ENCODE peak calls at places on chromosome 17, in nine cellular contexts. O is GM23248; Y is A172; Z is stimulated activated CD4-positive, alpha-beta T cell treated with anti-CD3 and anti-CD28 coated beads, TNF-alpha, amount 100 ng/mL, for 1 hour; S is endothelial cell; M is HEK293T; J is activated gamma-delta T cell treated with Interleukin-2 at 50 U/mL for 16 hours; K is NCI-H510A; X is tibial artery. U is an unnamed sample.

GRCh38 chr17:61208301-61209098 is 191.1 kb upstream of the TBX2 start:
- DNase-seq in O (peak), Y (no peak), Z (no peak), S (no peak), M (no peak), J (no peak), K (no peak), X (no peak), U (no peak)

GRCh38 chr17:76734080-76734840 is 2.9 kb downstream of the SRSF2 start:
- DNase-seq in O (peak), Y (peak), Z (no peak), S (no peak), M (no peak), J (no peak), K (no peak), X (no peak), U (no peak)

GRCh38 chr17:39196820-39197331 is 593 bp downstream of the CACNB1 start:
- DNase-seq in O (peak), Y (peak), Z (no peak), S (no peak), M (no peak), J (peak), K (peak), X (peak), U (no peak)

GRCh38 chr17:61488878-61489718 is 36.9 kb downstream of the TBX4 start:
- DNase-seq in O (no peak), Y (no peak), Z (no peak), S (no peak), M (no peak), J (no peak), K (no peak), X (no peak), U (no peak)

GRCh38 chr17:72345083-72345482 is 224.3 kb downstream of the SOX9 start:
- DNase-seq in O (no peak), Y (peak), Z (no peak), S (no peak), M (no peak), J (no peak), K (no peak), X (no peak), U (no peak)

GRCh38 chr17:38617967-38618760 is 12.4 kb upstream of the SRCIN1 start:
- DNase-seq in O (no peak), Y (no peak), Z (no peak), S (no peak), M (no peak), J (no peak), K (no peak), X (no peak), U (no peak)

GRCh38 chr17:60745544-60745943 is 67.9 kb downstream of the BCAS3 start:
- DNase-seq in O (no peak), Y (no peak), Z (no peak), S (no peak), M (no peak), J (no peak), K (no peak), X (no peak), U (no peak)

GRCh38 chr17:78374631-78375274 is 3.7 kb upstream of the PGS1 start:
- DNase-seq in O (peak), Y (no peak), Z (no peak), S (peak), M (no peak), J (no peak), K (no peak), X (no peak), U (no peak)

GRCh38 chr17:73430848-73431247 is 119.0 kb upstream of the CDC42EP4 start:
- DNase-seq in O (peak), Y (peak), Z (no peak), S (no peak), M (no peak), J (no peak), K (peak), X (no peak), U (peak)

GRCh38 chr17:60573139-60573975 is 26.6 kb upstream of the PPM1D start:
- DNase-seq in O (peak), Y (peak), Z (no peak), S (no peak), M (no peak), J (no peak), K (no peak), X (no peak), U (no peak)

GRCh38 chr17:80063815-80064585 is 27.6 kb downstream of the CCDC40 start:
- DNase-seq in O (peak), Y (peak), Z (no peak), S (no peak), M (no peak), J (no peak), K (no peak), X (peak), U (no peak)

GRCh38 chr17:71170070-71170469 is 950.8 kb upstream of the SOX9 start:
- DNase-seq in O (no peak), Y (no peak), Z (no peak), S (no peak), M (no peak), J (no peak), K (no peak), X (no peak), U (no peak)

GRCh38 chr17:64180089-64180488 is 50.1 kb upstream of the ERN1 start:
- DNase-seq in O (peak), Y (no peak), Z (no peak), S (no peak), M (no peak), J (no peak), K (no peak), X (no peak), U (no peak)

GRCh38 chr17:2053380-2054261 is 1.3 kb upstream of the HIC1 start:
- DNase-seq in O (peak), Y (no peak), Z (no peak), S (peak), M (peak), J (peak), K (peak), X (peak), U (no peak)

GRCh38 chr17:77687921-77688320 is 270.6 kb upstream of the TNRC6C start:
- DNase-seq in O (no peak), Y (no peak), Z (no peak), S (no peak), M (no peak), J (no peak), K (no peak), X (no peak), U (no peak)

GRCh38 chr17:79945591-79946255 is 89.9 kb downstream of the TBC1D16 start:
- DNase-seq in O (no peak), Y (no peak), Z (no peak), S (no peak), M (no peak), J (no peak), K (no peak), X (peak), U (no peak)

GRCh38 chr17:64218066-64218465 is 45.0 kb downstream of the TEX2 start:
- DNase-seq in O (no peak), Y (no peak), Z (no peak), S (no peak), M (no peak), J (no peak), K (no peak), X (no peak), U (no peak)

GRCh38 chr17:49291929-49292328 is 61.3 kb upstream of the PHOSPHO1 start:
- DNase-seq in O (no peak), Y (no peak), Z (no peak), S (no peak), M (no peak), J (no peak), K (no peak), X (no peak), U (no peak)

GRCh38 chr17:48568499-48569259 is 9.5 kb downstream of the HOXB4 start:
- DNase-seq in O (no peak), Y (no peak), Z (no peak), S (no peak), M (no peak), J (no peak), K (no peak), X (no peak), U (no peak)

GRCh38 chr17:83055911-83056582 is 23.4 kb upstream of the METRNL start:
- DNase-seq in O (peak), Y (peak), Z (no peak), S (peak), M (no peak), J (no peak), K (no peak), X (no peak), U (no peak)

GRCh38 chr17:21021208-21021803 is 21.5 kb downstream of the USP22 start:
- DNase-seq in O (no peak), Y (no peak), Z (no peak), S (no peak), M (no peak), J (no peak), K (no peak), X (no peak), U (no peak)

GRCh38 chr17:62919388-62919787 is 46.6 kb upstream of the TANC2 start:
- DNase-seq in O (no peak), Y (peak), Z (no peak), S (no peak), M (no peak), J (no peak), K (no peak), X (no peak), U (no peak)

GRCh38 chr17:21058098-21058893 is 15.5 kb upstream of the USP22 start:
- DNase-seq in O (peak), Y (peak), Z (no peak), S (no peak), M (peak), J (no peak), K (no peak), X (no peak), U (no peak)

GRCh38 chr17:57927048-57927723 is 28.0 kb downstream of the CUEDC1 start:
- DNase-seq in O (peak), Y (no peak), Z (no peak), S (no peak), M (no peak), J (no peak), K (no peak), X (no peak), U (peak)

GRCh38 chr17:40471856-40472732 is 28.8 kb downstream of the IGFBP4 start:
- DNase-seq in O (peak), Y (no peak), Z (no peak), S (no peak), M (no peak), J (no peak), K (no peak), X (no peak), U (no peak)

GRCh38 chr17:75557075-75557851 is 30.3 kb upstream of the MYO15B start:
- DNase-seq in O (peak), Y (peak), Z (no peak), S (no peak), M (no peak), J (no peak), K (no peak), X (no peak), U (peak)

GRCh38 chr17:43683928-43684653 is 22.4 kb upstream of the MEOX1 start:
- DNase-seq in O (no peak), Y (no peak), Z (no peak), S (no peak), M (no peak), J (no peak), K (no peak), X (no peak), U (no peak)

GRCh38 chr17:21061971-21062526 is 19.2 kb upstream of the USP22 start:
- DNase-seq in O (no peak), Y (no peak), Z (no peak), S (no peak), M (no peak), J (no peak), K (no peak), X (no peak), U (no peak)

U was measured in NCI-H2081 treated with DMSO at 0.1 percent for 48 hours.